ENCODE peak calls at places on chromosomes 2 and 18, in ten cellular contexts. One of them, this sample, is unnamed.

GRCh38 chr2:41735446-41735845 is 312.4 kb upstream of the PKDCC start:
- DNase-seq in bronchial epithelial cell: no peak
- DNase-seq in astrocyte of the spinal cord: no peak
- DNase-seq in psoas muscle: no peak
- DNase-seq in cardiac muscle cell: no peak
- DNase-seq in thoracic aorta: no peak
- DNase-seq in AG09309: no peak
- DNase-seq in left lung: no peak
- DNase-seq in brain microvascular endothelial cell: no peak
- DNase-seq in cardiac fibroblast: peak; percentile 28
- DNase-seq in this sample: no peak

GRCh38 chr2:10300997-10301945 is 1.4 kb upstream of the HPCAL1 start:
- DNase-seq in bronchial epithelial cell: no peak
- DNase-seq in astrocyte of the spinal cord: no peak
- DNase-seq in psoas muscle: no peak
- DNase-seq in cardiac muscle cell: no peak
- DNase-seq in thoracic aorta: no peak
- DNase-seq in AG09309: no peak
- DNase-seq in left lung: no peak
- DNase-seq in brain microvascular endothelial cell: no peak
- DNase-seq in cardiac fibroblast: no peak
- DNase-seq in this sample: no peak

GRCh38 chr2:1840046-1840445 is 95.7 kb upstream of the PXDN start:
- DNase-seq in bronchial epithelial cell: no peak
- DNase-seq in astrocyte of the spinal cord: no peak
- DNase-seq in psoas muscle: no peak
- DNase-seq in cardiac muscle cell: no peak
- DNase-seq in thoracic aorta: no peak
- DNase-seq in AG09309: no peak
- DNase-seq in left lung: no peak
- DNase-seq in brain microvascular endothelial cell: no peak
- DNase-seq in cardiac fibroblast: no peak
- DNase-seq in this sample: no peak

GRCh38 chr2:127611076-127611925 is 34.7 kb upstream of the GPR17 start:
- DNase-seq in bronchial epithelial cell: no peak
- DNase-seq in astrocyte of the spinal cord: no peak
- DNase-seq in psoas muscle: no peak
- DNase-seq in cardiac muscle cell: no peak
- DNase-seq in thoracic aorta: no peak
- DNase-seq in AG09309: no peak
- DNase-seq in left lung: no peak
- DNase-seq in brain microvascular endothelial cell: no peak
- DNase-seq in cardiac fibroblast: no peak
- DNase-seq in this sample: no peak

GRCh38 chr18:56789004-56789888 is 138.1 kb downstream of the WDR7 start:
- DNase-seq in bronchial epithelial cell: peak; percentile 41
- DNase-seq in astrocyte of the spinal cord: peak; percentile 26
- DNase-seq in psoas muscle: no peak
- DNase-seq in cardiac muscle cell: peak; percentile 32
- DNase-seq in thoracic aorta: no peak
- DNase-seq in AG09309: no peak
- DNase-seq in left lung: no peak
- DNase-seq in brain microvascular endothelial cell: peak; percentile 51
- DNase-seq in cardiac fibroblast: peak; percentile 60
- DNase-seq in this sample: peak; percentile 6

GRCh38 chr18:71426441-71426840 is 1117.7 kb downstream of the CBLN2 start:
- DNase-seq in bronchial epithelial cell: no peak
- DNase-seq in astrocyte of the spinal cord: no peak
- DNase-seq in psoas muscle: no peak
- DNase-seq in cardiac muscle cell: no peak
- DNase-seq in thoracic aorta: no peak
- DNase-seq in AG09309: no peak
- DNase-seq in left lung: no peak
- DNase-seq in brain microvascular endothelial cell: no peak
- DNase-seq in cardiac fibroblast: no peak
- DNase-seq in this sample: no peak

GRCh38 chr2:199467462-199467822 is 9.7 kb upstream of the SATB2 start:
- DNase-seq in bronchial epithelial cell: no peak
- DNase-seq in astrocyte of the spinal cord: no peak
- DNase-seq in psoas muscle: no peak
- DNase-seq in cardiac muscle cell: no peak
- DNase-seq in thoracic aorta: no peak
- DNase-seq in AG09309: no peak
- DNase-seq in left lung: no peak
- DNase-seq in brain microvascular endothelial cell: no peak
- DNase-seq in cardiac fibroblast: no peak
- DNase-seq in this sample: no peak

GRCh38 chr2:202376460-202377307 is 557 bp downstream of the BMPR2 start:
- DNase-seq in bronchial epithelial cell: peak; percentile 40
- DNase-seq in astrocyte of the spinal cord: no peak
- DNase-seq in psoas muscle: peak; percentile 45
- DNase-seq in cardiac muscle cell: no peak
- DNase-seq in thoracic aorta: no peak
- DNase-seq in AG09309: no peak
- DNase-seq in left lung: peak; percentile 86
- DNase-seq in brain microvascular endothelial cell: no peak
- DNase-seq in cardiac fibroblast: peak; percentile 48
- DNase-seq in this sample: no peak

GRCh38 chr2:98314251-98314650 is 32.0 kb upstream of the CNGA3 start:
- DNase-seq in bronchial epithelial cell: no peak
- DNase-seq in astrocyte of the spinal cord: no peak
- DNase-seq in psoas muscle: no peak
- DNase-seq in cardiac muscle cell: no peak
- DNase-seq in thoracic aorta: no peak
- DNase-seq in AG09309: no peak
- DNase-seq in left lung: no peak
- DNase-seq in brain microvascular endothelial cell: no peak
- DNase-seq in cardiac fibroblast: no peak
- DNase-seq in this sample: no peak

GRCh38 chr18:32343634-32344033 is 127.0 kb downstream of the GAREM1 start:
- DNase-seq in bronchial epithelial cell: no peak
- DNase-seq in astrocyte of the spinal cord: no peak
- DNase-seq in psoas muscle: peak; percentile 24
- DNase-seq in cardiac muscle cell: no peak
- DNase-seq in thoracic aorta: no peak
- DNase-seq in AG09309: no peak
- DNase-seq in left lung: no peak
- DNase-seq in brain microvascular endothelial cell: no peak
- DNase-seq in cardiac fibroblast: no peak
- DNase-seq in this sample: no peak

GRCh38 chr2:42598656-42599267 is 30.3 kb downstream of the MTA3 start:
- DNase-seq in bronchial epithelial cell: no peak
- DNase-seq in astrocyte of the spinal cord: no peak
- DNase-seq in psoas muscle: no peak
- DNase-seq in cardiac muscle cell: peak; percentile 14
- DNase-seq in thoracic aorta: no peak
- DNase-seq in AG09309: no peak
- DNase-seq in left lung: no peak
- DNase-seq in brain microvascular endothelial cell: no peak
- DNase-seq in cardiac fibroblast: no peak
- DNase-seq in this sample: no peak

GRCh38 chr2:42084231-42084671 is 36.4 kb downstream of the PKDCC start:
- DNase-seq in bronchial epithelial cell: no peak
- DNase-seq in astrocyte of the spinal cord: peak; percentile 88
- DNase-seq in psoas muscle: no peak
- DNase-seq in cardiac muscle cell: no peak
- DNase-seq in thoracic aorta: no peak
- DNase-seq in AG09309: no peak
- DNase-seq in left lung: no peak
- DNase-seq in brain microvascular endothelial cell: no peak
- DNase-seq in cardiac fibroblast: peak; percentile 28
- DNase-seq in this sample: peak; percentile 42

GRCh38 chr2:64023485-64024258 is 4.4 kb upstream of the VPS54 start:
- DNase-seq in bronchial epithelial cell: no peak
- DNase-seq in astrocyte of the spinal cord: no peak
- DNase-seq in psoas muscle: no peak
- DNase-seq in cardiac muscle cell: no peak
- DNase-seq in thoracic aorta: no peak
- DNase-seq in AG09309: no peak
- DNase-seq in left lung: no peak
- DNase-seq in brain microvascular endothelial cell: no peak
- DNase-seq in cardiac fibroblast: no peak
- DNase-seq in this sample: no peak

GRCh38 chr2:120504936-120505705 is 159.2 kb downstream of the INHBB start:
- DNase-seq in bronchial epithelial cell: no peak
- DNase-seq in astrocyte of the spinal cord: no peak
- DNase-seq in psoas muscle: no peak
- DNase-seq in cardiac muscle cell: no peak
- DNase-seq in thoracic aorta: no peak
- DNase-seq in AG09309: no peak
- DNase-seq in left lung: no peak
- DNase-seq in brain microvascular endothelial cell: no peak
- DNase-seq in cardiac fibroblast: no peak
- DNase-seq in this sample: no peak

GRCh38 chr2:172484253-172484652 is 56.9 kb downstream of the ITGA6 start:
- DNase-seq in bronchial epithelial cell: peak; percentile 20
- DNase-seq in astrocyte of the spinal cord: peak; percentile 41
- DNase-seq in psoas muscle: no peak
- DNase-seq in cardiac muscle cell: peak; percentile 25
- DNase-seq in thoracic aorta: no peak
- DNase-seq in AG09309: no peak
- DNase-seq in left lung: no peak
- DNase-seq in brain microvascular endothelial cell: no peak
- DNase-seq in cardiac fibroblast: peak; percentile 41
- DNase-seq in this sample: no peak
- TF ChIP-seq CTCF in bronchial epithelial cell: no peak
- TF ChIP-seq CTCF in astrocyte of the spinal cord: peak; percentile 40
- TF ChIP-seq CTCF in psoas muscle: peak; percentile 21
- TF ChIP-seq CTCF in cardiac muscle cell: peak; percentile 42
- TF ChIP-seq CTCF in thoracic aorta: no peak
- TF ChIP-seq CTCF in AG09309: peak; percentile 44
- TF ChIP-seq CTCF in left lung: peak; percentile 11
- TF ChIP-seq CTCF in brain microvascular endothelial cell: peak; percentile 35
- TF ChIP-seq CTCF in cardiac fibroblast: peak; percentile 5
- TF ChIP-seq CTCF in this sample: peak; percentile 44

GRCh38 chr2:160666019-160666676 is 172.5 kb upstream of the RBMS1 start:
- DNase-seq in bronchial epithelial cell: peak; percentile 99
- DNase-seq in astrocyte of the spinal cord: peak; percentile 99
- DNase-seq in psoas muscle: no peak
- DNase-seq in cardiac muscle cell: peak; percentile 27
- DNase-seq in thoracic aorta: no peak
- DNase-seq in AG09309: peak; percentile 94
- DNase-seq in left lung: no peak
- DNase-seq in brain microvascular endothelial cell: peak; percentile 98
- DNase-seq in cardiac fibroblast: peak; percentile 99
- DNase-seq in this sample: no peak
- H3K4me3 ChIP-seq in bronchial epithelial cell: no peak overlapping the region
- H3K4me3 ChIP-seq in astrocyte of the spinal cord: no peak overlapping the region
- H3K4me3 ChIP-seq in psoas muscle: no peak overlapping the region
- H3K4me3 ChIP-seq in cardiac muscle cell: no peak overlapping the region
- H3K4me3 ChIP-seq in thoracic aorta: peak overlapping the region; percentile 46
- H3K4me3 ChIP-seq in AG09309: peak overlapping the region; percentile 10
- H3K4me3 ChIP-seq in left lung: no peak overlapping the region
- H3K4me3 ChIP-seq in brain microvascular endothelial cell: no peak overlapping the region
- H3K4me3 ChIP-seq in cardiac fibroblast: peak overlapping the region; percentile 29
- H3K4me3 ChIP-seq in this sample: no peak overlapping the region

GRCh38 chr2:117834992-117835391 is 20.5 kb downstream of the DDX18 start:
- DNase-seq in bronchial epithelial cell: no peak
- DNase-seq in astrocyte of the spinal cord: no peak
- DNase-seq in psoas muscle: no peak
- DNase-seq in cardiac muscle cell: no peak
- DNase-seq in thoracic aorta: no peak
- DNase-seq in AG09309: no peak
- DNase-seq in left lung: no peak
- DNase-seq in brain microvascular endothelial cell: no peak
- DNase-seq in cardiac fibroblast: no peak
- DNase-seq in this sample: no peak

GRCh38 chr2:117832332-117832731 is 17.8 kb downstream of the DDX18 start:
- DNase-seq in bronchial epithelial cell: no peak
- DNase-seq in astrocyte of the spinal cord: no peak
- DNase-seq in psoas muscle: no peak
- DNase-seq in cardiac muscle cell: no peak
- DNase-seq in thoracic aorta: no peak
- DNase-seq in AG09309: no peak
- DNase-seq in left lung: no peak
- DNase-seq in brain microvascular endothelial cell: no peak
- DNase-seq in cardiac fibroblast: peak; percentile 18
- DNase-seq in this sample: no peak

GRCh38 chr2:117833911-117834310 is 19.4 kb downstream of the DDX18 start:
- DNase-seq in bronchial epithelial cell: no peak
- DNase-seq in astrocyte of the spinal cord: no peak
- DNase-seq in psoas muscle: no peak
- DNase-seq in cardiac muscle cell: no peak
- DNase-seq in thoracic aorta: no peak
- DNase-seq in AG09309: no peak
- DNase-seq in left lung: no peak
- DNase-seq in brain microvascular endothelial cell: no peak
- DNase-seq in cardiac fibroblast: no peak
- DNase-seq in this sample: no peak

GRCh38 chr2:117832905-117833613 is 18.6 kb downstream of the DDX18 start:
- DNase-seq in bronchial epithelial cell: peak; percentile 32
- DNase-seq in astrocyte of the spinal cord: peak; percentile 38
- DNase-seq in psoas muscle: no peak
- DNase-seq in cardiac muscle cell: peak; percentile 73
- DNase-seq in thoracic aorta: no peak
- DNase-seq in AG09309: no peak
- DNase-seq in left lung: no peak
- DNase-seq in brain microvascular endothelial cell: peak; percentile 27
- DNase-seq in cardiac fibroblast: peak; percentile 50
- DNase-seq in this sample: no peak

GRCh38 chr2:117835990-117836760 is 21.7 kb downstream of the DDX18 start:
- DNase-seq in bronchial epithelial cell: peak; percentile 52
- DNase-seq in astrocyte of the spinal cord: peak; percentile 82
- DNase-seq in psoas muscle: peak; percentile 86
- DNase-seq in cardiac muscle cell: peak; percentile 83
- DNase-seq in thoracic aorta: peak; percentile 31
- DNase-seq in AG09309: peak; percentile 47
- DNase-seq in left lung: peak; percentile 92
- DNase-seq in brain microvascular endothelial cell: peak; percentile 80
- DNase-seq in cardiac fibroblast: peak; percentile 87
- DNase-seq in this sample: no peak
- TF ChIP-seq CTCF in bronchial epithelial cell: peak; percentile 98
- TF ChIP-seq CTCF in astrocyte of the spinal cord: peak; percentile 98
- TF ChIP-seq CTCF in psoas muscle: peak; percentile 74
- TF ChIP-seq CTCF in cardiac muscle cell: peak; percentile 99
- TF ChIP-seq CTCF in thoracic aorta: peak; percentile 72
- TF ChIP-seq CTCF in AG09309: peak; percentile 97
- TF ChIP-seq CTCF in left lung: peak; percentile 81
- TF ChIP-seq CTCF in brain microvascular endothelial cell: peak; percentile 98
- TF ChIP-seq CTCF in cardiac fibroblast: peak; percentile 98
- TF ChIP-seq CTCF in this sample: peak; percentile 75

DNA sequence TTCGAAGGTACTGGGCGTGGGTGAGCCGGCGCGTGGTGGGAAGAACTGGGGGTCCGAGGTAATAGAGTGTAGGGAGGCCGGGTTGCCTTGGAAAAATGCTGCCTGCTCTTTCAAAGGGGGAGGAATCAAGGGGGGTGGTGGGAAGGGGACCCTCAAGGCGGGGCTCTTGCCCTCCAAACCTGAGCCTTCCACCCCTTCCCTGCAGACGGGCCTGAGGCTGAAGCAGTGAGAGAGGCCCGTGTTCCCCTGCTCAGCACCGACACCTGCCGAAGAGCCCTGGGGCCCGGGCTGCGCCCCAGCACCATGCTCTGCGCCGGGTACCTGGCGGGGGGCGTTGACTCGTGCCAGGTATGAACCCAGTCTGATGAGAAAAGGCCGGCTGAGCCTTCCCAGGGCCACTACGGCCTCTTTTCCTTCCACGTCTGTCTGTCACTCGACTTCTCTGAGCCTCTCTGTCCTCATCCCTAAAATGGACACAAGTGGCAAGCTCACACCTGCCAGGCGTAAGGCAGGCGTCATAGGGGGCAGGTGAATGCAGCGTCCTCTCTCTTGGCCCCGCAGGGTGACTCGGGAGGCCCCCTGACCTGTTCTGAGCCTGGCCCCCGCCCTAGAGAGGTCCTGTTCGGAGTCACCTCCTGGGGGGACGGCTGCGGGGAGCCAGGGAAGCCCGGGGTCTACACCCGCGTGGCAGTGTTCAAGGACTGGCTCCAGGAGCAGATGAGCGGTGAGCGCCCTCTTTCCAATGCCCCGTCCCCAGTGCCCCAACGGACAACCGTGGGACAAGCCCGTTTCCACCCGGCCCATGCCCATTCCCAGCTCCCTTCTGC is 2.9 kb downstream of the PRSS56 start:
- DNase-seq in bronchial epithelial cell: no peak
- DNase-seq in astrocyte of the spinal cord: no peak
- DNase-seq in psoas muscle: no peak
- DNase-seq in cardiac muscle cell: no peak
- DNase-seq in thoracic aorta: no peak
- DNase-seq in AG09309: no peak
- DNase-seq in left lung: no peak
- DNase-seq in brain microvascular endothelial cell: no peak
- DNase-seq in cardiac fibroblast: peak; percentile 14
- DNase-seq in this sample: no peak
- H3K4me3 ChIP-seq in bronchial epithelial cell: no peak overlapping the region
- H3K4me3 ChIP-seq in astrocyte of the spinal cord: no peak overlapping the region
- H3K4me3 ChIP-seq in psoas muscle: peak overlapping the region; percentile 81
- H3K4me3 ChIP-seq in cardiac muscle cell: peak overlapping the region; percentile 27
- H3K4me3 ChIP-seq in thoracic aorta: peak overlapping the region; percentile 65
- H3K4me3 ChIP-seq in AG09309: no peak overlapping the region
- H3K4me3 ChIP-seq in left lung: no peak overlapping the region
- H3K4me3 ChIP-seq in brain microvascular endothelial cell: no peak overlapping the region
- H3K4me3 ChIP-seq in cardiac fibroblast: no peak overlapping the region
- H3K4me3 ChIP-seq in this sample: no peak overlapping the region